ENCODE peak calls at places on chromosome 1, in ten cellular contexts. J is ovary, D is transverse colon, N is H1, W is A549, I is K562, G is tibial nerve, V is suprapubic skin, C is SK-N-SH, M is sigmoid colon. U is an unnamed sample.
A peak's percentile ranks its signal among the peaks of the same experiment; 100 is the strongest.

GRCh38 chr1:2216767-2217058 is 11.4 kb upstream of the SKI start:
- DNase-seq in J (no peak), D (no peak), N (no peak), W (no peak), I (no peak), G (no peak), V (no peak), C (no peak), M (no peak), U (no peak)

GRCh38 chr1:30962609-30963508 is 54.3 kb upstream of the SDC3 start:
- DNase-seq in J (no peak), D (no peak), N (no peak), W (no peak), I (no peak), G (no peak), V (no peak), C (no peak), M (no peak), U (no peak)

GRCh38 chr1:44602675-44603610 is 71.3 kb downstream of the TMEM53 start:
- DNase-seq in J (no peak), D (no peak), N (no peak), W (no peak), I (no peak), G (no peak), V (no peak), C (peak; percentile 69), M (no peak), U (no peak)

GRCh38 chr1:59992040-59992820 is 65.7 kb upstream of the CYP2J2 start:
- DNase-seq in J (no peak), D (no peak), N (no peak), W (no peak), I (no peak), G (no peak), V (no peak), C (no peak), M (no peak), U (no peak)

GRCh38 chr1:116167625-116168276 is 56.6 kb downstream of the MAB21L3 start:
- DNase-seq in J (peak; percentile 53), D (peak; percentile 30), N (peak; percentile 59), W (no peak), I (peak; percentile 44), G (no peak), V (no peak), C (no peak), M (no peak), U (peak; percentile 27)

GRCh38 chr1:207430602-207431001 is 23.5 kb upstream of the CR2 start:
- DNase-seq in J (no peak), D (no peak), N (no peak), W (no peak), I (no peak), G (no peak), V (no peak), C (no peak), M (no peak), U (no peak)

GRCh38 chr1:47774986-47775834 is 222.0 kb downstream of the TRABD2B start:
- DNase-seq in J (no peak), D (no peak), N (no peak), W (no peak), I (no peak), G (no peak), V (no peak), C (no peak), M (no peak), U (no peak)

GRCh38 chr1:6975991-6976390 is 190.7 kb downstream of the CAMTA1 start:
- DNase-seq in J (no peak), D (no peak), N (no peak), W (no peak), I (no peak), G (no peak), V (peak; percentile 62), C (no peak), M (no peak), U (no peak)

GRCh38 chr1:177932123-177932522 is 37.7 kb downstream of the SEC16B start:
- DNase-seq in J (no peak), D (no peak), N (no peak), W (no peak), I (no peak), G (no peak), V (no peak), C (no peak), M (no peak), U (no peak)

GRCh38 chr1:176619261-176619660 is 156.3 kb downstream of the PAPPA2 start:
- DNase-seq in J (no peak), D (no peak), N (no peak), W (no peak), I (no peak), G (no peak), V (no peak), C (no peak), M (no peak), U (no peak)

GRCh38 chr1:152325111-152325510 is at the start of gene FLG:
- DNase-seq in J (no peak), D (no peak), N (no peak), W (no peak), I (no peak), G (no peak), V (no peak), C (no peak), M (no peak), U (no peak)

GRCh38 chr1:209732725-209733124 is 23.1 kb upstream of the TRAF3IP3 start:
- DNase-seq in J (no peak), D (no peak), N (no peak), W (no peak), I (no peak), G (no peak), V (no peak), C (no peak), M (no peak), U (no peak)

GRCh38 chr1:167325151-167325550 is 104.5 kb downstream of the POU2F1 start:
- DNase-seq in J (no peak), D (no peak), N (no peak), W (no peak), I (no peak), G (no peak), V (no peak), C (no peak), M (no peak), U (no peak)

GRCh38 chr1:91201174-91201573 is 179.3 kb upstream of the ZNF644 start:
- DNase-seq in J (no peak), D (no peak), N (no peak), W (no peak), I (no peak), G (no peak), V (no peak), C (no peak), M (no peak), U (no peak)

GRCh38 chr1:210293191-210293607 is 35.5 kb upstream of the HHAT start:
- DNase-seq in J (peak; percentile 69), D (peak; percentile 36), N (no peak), W (no peak), I (no peak), G (peak; percentile 61), V (no peak), C (no peak), M (peak; percentile 89), U (peak; percentile 53)

GRCh38 chr1:74432325-74432724 is 80.1 kb downstream of the LRRC53 start:
- DNase-seq in J (no peak), D (no peak), N (no peak), W (no peak), I (no peak), G (no peak), V (no peak), C (no peak), M (no peak), U (no peak)

GRCh38 chr1:221712198-221712684 is 29.6 kb downstream of the DUSP10 start:
- DNase-seq in J (no peak), D (no peak), N (no peak), W (peak; percentile 13), I (peak; percentile 39), G (no peak), V (no peak), C (no peak), M (no peak), U (no peak)

GRCh38 chr1:175148068-175148467 is 44.5 kb downstream of the KIAA0040 start:
- DNase-seq in J (no peak), D (no peak), N (no peak), W (no peak), I (no peak), G (no peak), V (no peak), C (no peak), M (no peak), U (no peak)
- TF ChIP-seq EP300 in J (no peak), D (no peak), N (no peak), W (no peak), I (no peak), G (no peak), V (no peak), C (no peak), M (no peak), U (no peak)

GRCh38 chr1:228242313-228242864 is 34.5 kb downstream of the OBSCN start:
- DNase-seq in J (no peak), D (no peak), N (no peak), W (no peak), I (no peak), G (no peak), V (no peak), C (no peak), M (no peak), U (no peak)
- H3K9me3 ChIP-seq in J (peaks cover 5% of the 10 kb centered on the region), D (peaks cover 25% of the 10 kb centered on the region), N (peaks cover 53% of the 10 kb centered on the region), W (peaks cover 76% of the 10 kb centered on the region), I (peaks cover 23% of the 10 kb centered on the region), G (no peaks in the 10 kb centered on the region), V (peaks cover 17% of the 10 kb centered on the region), C (peaks cover 22% of the 10 kb centered on the region), M (peaks cover 37% of the 10 kb centered on the region), U (peaks cover 70% of the 10 kb centered on the region)

GRCh38 chr1:33047839-33048305 is 11.2 kb upstream of the AK2 start:
- DNase-seq in J (no peak), D (no peak), N (no peak), W (no peak), I (no peak), G (no peak), V (no peak), C (no peak), M (no peak), U (no peak)
- TF ChIP-seq EP300 in J (no peak), D (no peak), N (no peak), W (no peak), I (no peak), G (no peak), V (no peak), C (no peak), M (no peak), U (no peak)

DNA sequence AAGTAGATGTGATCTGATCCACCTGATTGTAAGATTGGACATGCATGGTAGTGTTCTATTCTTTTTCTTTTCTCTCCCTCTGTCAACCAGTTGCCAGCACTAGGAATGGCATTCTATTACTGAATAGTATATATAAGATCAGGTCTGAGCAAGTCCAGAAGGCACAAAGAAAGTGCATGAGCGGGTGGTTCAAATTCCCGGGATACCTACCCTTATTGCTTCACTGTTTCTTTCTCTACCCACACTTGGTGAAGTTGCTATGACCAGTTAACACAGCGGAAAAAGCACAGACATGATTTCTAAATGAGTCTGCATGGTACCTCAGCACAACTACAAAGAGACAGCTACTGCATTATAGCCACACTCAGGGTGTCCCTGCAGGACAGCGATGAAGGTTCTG is 64.0 kb downstream of the SLC9A1 start:
- DNase-seq in J (no peak), D (no peak), N (no peak), W (no peak), I (no peak), G (no peak), V (no peak), C (no peak), M (no peak), U (no peak)
- H3K9me3 ChIP-seq in J (no peaks in the 10 kb centered on the region), D (no peaks in the 10 kb centered on the region), N (no peaks in the 10 kb centered on the region), W (no peaks in the 10 kb centered on the region), I (no peaks in the 10 kb centered on the region), G (no peaks in the 10 kb centered on the region), V (no peaks in the 10 kb centered on the region), C (no peaks in the 10 kb centered on the region), M (no peaks in the 10 kb centered on the region), U (no peaks in the 10 kb centered on the region)